ENCODE peak calls at places on chromosomes 12 and 14, in ten cellular contexts. J is neuronal stem cell; U is hepatocyte; O is CD8-positive, alpha-beta memory T cell; H is cardiac muscle cell; F is AG04450; A is GM23248; E is epithelial cell of esophagus; V is lower lobe of right lung; W is esophagus muscularis mucosa. P is an unnamed sample.

GRCh38 chr12:96908170-96908675 is 1.2 kb downstream of the NEDD1 start:
- DNase-seq in F (no peak), J (peak; percentile 6), U (no peak), A (peak; percentile 13), H (no peak), E (peak; percentile 32), O (no peak), W (no peak), V (no peak), P (no peak)

GRCh38 chr12:50638482-50638880 is 125.4 kb upstream of the ATF1 start:
- DNase-seq in J (no peak), V (no peak), F (no peak), O (no peak), E (peak; percentile 68), U (no peak), A (no peak), W (no peak), H (no peak), P (no peak)

GRCh38 chr12:64618953-64619590 is 8.8 kb downstream of the RASSF3 start:
- DNase-seq in W (no peak), J (no peak), F (no peak), O (no peak), H (no peak), U (no peak), V (no peak), A (peak; percentile 66), E (peak; percentile 33), P (no peak)

GRCh38 chr14:89650077-89650978 is 233.3 kb upstream of the FOXN3 start:
- DNase-seq in O (no peak), A (no peak), E (peak; percentile 31), F (no peak), U (no peak), W (no peak), J (no peak), H (no peak), V (no peak), P (no peak)

GRCh38 chr12:34299802-34300193 is 277.5 kb downstream of the ALG10 start:
- DNase-seq in E (no peak), A (no peak), J (no peak), O (peak; percentile 31), H (no peak), F (no peak), W (no peak), U (no peak), V (peak; percentile 17), P (no peak)

GRCh38 chr12:69966839-69967238 is 141.8 kb downstream of the MYRFL start:
- DNase-seq in W (no peak), V (no peak), J (no peak), A (peak; percentile 63), E (peak; percentile 99), H (no peak), F (no peak), U (no peak), O (no peak), P (no peak)

GRCh38 chr12:31724597-31724996 is 4.2 kb downstream of the AMN1 start:
- DNase-seq in O (no peak), W (no peak), U (no peak), F (no peak), E (no peak), H (no peak), A (no peak), J (no peak), V (no peak), P (no peak)

GRCh38 chr12:84701041-84701440 is 211.6 kb downstream of the SLC6A15 start:
- DNase-seq in H (no peak), J (no peak), V (no peak), A (no peak), E (peak; percentile 2), O (no peak), F (no peak), U (no peak), W (no peak), P (no peak)

GRCh38 chr12:56941299-56942017 is 7.2 kb upstream of the SDR9C7 start:
- DNase-seq in U (peak; percentile 60), J (no peak), E (peak; percentile 86), A (peak; percentile 85), V (no peak), O (no peak), W (peak; percentile 90), H (no peak), F (no peak), P (no peak)

GRCh38 chr12:67388331-67389163 is 119.4 kb downstream of the CAND1 start:
- DNase-seq in F (no peak), A (no peak), O (no peak), W (no peak), E (peak; percentile 15), J (no peak), V (no peak), U (peak; percentile 17), H (peak; percentile 28), P (no peak)

GRCh38 chr12:131275824-131276223 is 322.1 kb downstream of the ADGRD1 start:
- DNase-seq in W (no peak), V (peak; percentile 22), O (peak; percentile 35), F (no peak), U (no peak), H (no peak), J (no peak), A (no peak), E (no peak), P (no peak)

GRCh38 chr12:96751626-96752025 is 155.4 kb upstream of the NEDD1 start:
- DNase-seq in E (peak; percentile 18), A (no peak), J (no peak), H (no peak), O (no peak), V (no peak), W (no peak), F (no peak), U (no peak), P (no peak)

GRCh38 chr14:24309538-24310386 is at the start of gene LTB4R2:
- DNase-seq in V (peak; percentile 40), J (no peak), A (no peak), O (no peak), F (no peak), W (no peak), E (peak; percentile 92), H (no peak), U (no peak), P (no peak)
- H3K4me3 ChIP-seq in V (peak within 1 kb of the TSS; percentile 73), J (no peak within 1 kb of the TSS), A (peak within 1 kb of the TSS; percentile 59), O (peak within 1 kb of the TSS; percentile 58), F (peak within 1 kb of the TSS; percentile 20), W (peak within 1 kb of the TSS; percentile 73), E (peak within 1 kb of the TSS; percentile 57), H (no peak within 1 kb of the TSS), U (no peak within 1 kb of the TSS), P (peak within 1 kb of the TSS; percentile 75)

GRCh38 chr14:22882529-22883190 is 362 bp upstream of the REM2 start:
- DNase-seq in V (no peak), O (peak; percentile 60), W (no peak), E (peak; percentile 80), A (peak; percentile 66), H (peak; percentile 69), U (peak; percentile 90), J (no peak), F (no peak), P (no peak)
- H3K4me3 ChIP-seq in V (no peak overlapping the region), O (no peak overlapping the region), W (no peak overlapping the region), E (no peak overlapping the region), A (no peak overlapping the region), H (no peak overlapping the region), U (no peak overlapping the region), J (no peak overlapping the region), F (no peak overlapping the region), P (no peak overlapping the region)

GRCh38 chr12:27709212-27709931 is 1.3 kb upstream of the MRPS35 start:
- DNase-seq in F (no peak), V (no peak), H (no peak), A (no peak), U (no peak), W (no peak), O (no peak), E (no peak), J (no peak), P (no peak)
- H3K4me3 ChIP-seq in F (no peak overlapping the region), V (peak overlapping the region; percentile 80), H (no peak overlapping the region), A (peak overlapping the region; percentile 98), U (no peak overlapping the region), W (peak overlapping the region; percentile 99), O (no peak overlapping the region), E (peak overlapping the region; percentile 100), J (no peak overlapping the region), P (peak overlapping the region; percentile 98)

GRCh38 chr12:77010637-77011548 is 54.5 kb downstream of the E2F7 start:
- DNase-seq in O (peak; percentile 71), V (peak; percentile 57), U (peak; percentile 87), H (peak; percentile 78), W (no peak), F (peak; percentile 72), E (peak; percentile 79), A (peak; percentile 77), J (peak; percentile 62), P (peak; percentile 40)
- H3K4me3 ChIP-seq in O (no peak overlapping the region), V (no peak overlapping the region), U (no peak overlapping the region), H (no peak overlapping the region), W (peak overlapping the region; percentile 7), F (no peak overlapping the region), E (no peak overlapping the region), A (no peak overlapping the region), J (no peak overlapping the region), P (peak overlapping the region; percentile 29)

P was measured in gastrocnemius medialis.